ENCODE peak calls at places on chromosome 12, in ten cellular contexts. B is T-cell, E is AG08396, Y is WTC11, G is caudate nucleus, C is fibroblast of the aortic adventitia, W is G401, N is hepatocyte, K is endothelial cell, A is M059J. R is an unnamed sample.

GRCh38 chr12:25083211-25083610 is 111.7 kb downstream of the DNAI7 start:
- DNase-seq in B (no peak), E (no peak), Y (no peak), G (no peak), C (no peak), W (no peak), N (no peak), K (no peak), A (no peak), R (no peak)

GRCh38 chr12:40236357-40236850 is 11.6 kb downstream of the LRRK2 start:
- DNase-seq in B (no peak), E (no peak), Y (no peak), G (no peak), C (no peak), W (no peak), N (no peak), K (no peak), A (no peak), R (no peak)

GRCh38 chr12:58026892-58027891 is 85.8 kb downstream of the ATP23 start:
- DNase-seq in B (no peak), E (no peak), Y (no peak), G (no peak), C (peak; percentile 39), W (no peak), N (no peak), K (no peak), A (peak; percentile 74), R (peak; percentile 93)

GRCh38 chr12:11545438-11546330 is 103.8 kb upstream of the ETV6 start:
- DNase-seq in B (peak; percentile 35), E (no peak), Y (no peak), G (no peak), C (no peak), W (no peak), N (no peak), K (no peak), A (peak; percentile 18), R (no peak)

GRCh38 chr12:91123236-91123635 is 11.9 kb upstream of the LUM start:
- DNase-seq in B (no peak), E (no peak), Y (no peak), G (no peak), C (no peak), W (no peak), N (no peak), K (no peak), A (peak; percentile 42), R (no peak)

GRCh38 chr12:6903712-6904111 is 910 bp upstream of the LRRC23 start:
- DNase-seq in B (no peak), E (no peak), Y (no peak), G (no peak), C (no peak), W (no peak), N (no peak), K (no peak), A (peak; percentile 87), R (no peak)

GRCh38 chr12:71731439-71732356 is 23.0 kb upstream of the RAB21 start:
- DNase-seq in B (no peak), E (no peak), Y (peak; percentile 42), G (no peak), C (peak; percentile 57), W (no peak), N (peak; percentile 7), K (no peak), A (peak; percentile 43), R (no peak)

GRCh38 chr12:188910-189621 is 24.9 kb downstream of the SLC6A12 start:
- DNase-seq in B (peak; percentile 32), E (peak; percentile 91), Y (peak; percentile 75), G (peak; percentile 44), C (peak; percentile 42), W (peak; percentile 73), N (peak; percentile 91), K (peak; percentile 79), A (peak; percentile 23), R (no peak)

GRCh38 chr12:19198272-19198671 is 68.7 kb downstream of the PLEKHA5 start:
- DNase-seq in B (no peak), E (no peak), Y (no peak), G (no peak), C (peak; percentile 81), W (no peak), N (peak; percentile 19), K (no peak), A (peak; percentile 97), R (peak; percentile 87)

GRCh38 chr12:96452271-96452922 is 37.0 kb upstream of the CFAP54 start:
- DNase-seq in B (no peak), E (no peak), Y (no peak), G (no peak), C (no peak), W (no peak), N (no peak), K (no peak), A (no peak), R (no peak)

GRCh38 chr12:26135010-26135420 is 10.2 kb upstream of the BHLHE41 start:
- DNase-seq in B (no peak), E (no peak), Y (no peak), G (peak; percentile 18), C (no peak), W (peak; percentile 43), N (no peak), K (no peak), A (peak; percentile 88), R (peak; percentile 99)

GRCh38 chr12:52722680-52723079 is 19.4 kb upstream of the KRT77 start:
- DNase-seq in B (no peak), E (no peak), Y (no peak), G (no peak), C (no peak), W (no peak), N (no peak), K (no peak), A (no peak), R (no peak)

GRCh38 chr12:113933201-113933786 is 32.8 kb downstream of the RBM19 start:
- DNase-seq in B (no peak), E (no peak), Y (no peak), G (peak; percentile 45), C (peak; percentile 62), W (no peak), N (peak; percentile 81), K (peak; percentile 22), A (no peak), R (no peak)

GRCh38 chr12:98578392-98578791 is 15.1 kb upstream of the SLC25A3 start:
- DNase-seq in B (no peak), E (no peak), Y (no peak), G (no peak), C (no peak), W (no peak), N (no peak), K (no peak), A (no peak), R (no peak)

GRCh38 chr12:2853626-2854025 is 3.2 kb downstream of the TEX52 start:
- DNase-seq in B (peak; percentile 26), E (peak; percentile 92), Y (peak; percentile 95), G (peak; percentile 50), C (peak; percentile 74), W (peak; percentile 83), N (peak; percentile 89), K (peak; percentile 93), A (peak; percentile 48), R (peak; percentile 49)

GRCh38 chr12:92133795-92134637 is 11.6 kb downstream of the BTG1 start:
- DNase-seq in B (no peak), E (no peak), Y (no peak), G (no peak), C (no peak), W (no peak), N (no peak), K (no peak), A (peak; percentile 57), R (no peak)

GRCh38 chr12:19131020-19131431 is 1.5 kb downstream of the PLEKHA5 start:
- DNase-seq in B (no peak), E (peak; percentile 63), Y (peak; percentile 29), G (no peak), C (peak; percentile 59), W (peak; percentile 65), N (peak; percentile 47), K (peak; percentile 6), A (peak; percentile 72), R (peak; percentile 70)

GRCh38 chr12:117580718-117581062 is 219.3 kb upstream of the NOS1 start:
- DNase-seq in B (no peak), E (no peak), Y (peak; percentile 98), G (peak; percentile 9), C (no peak), W (no peak), N (peak; percentile 11), K (no peak), A (peak; percentile 36), R (no peak)

GRCh38 chr12:132614861-132615578 is 3.6 kb upstream of the P2RX2 start:
- DNase-seq in B (peak; percentile 81), E (peak; percentile 91), Y (peak; percentile 88), G (peak; percentile 46), C (peak; percentile 88), W (peak; percentile 93), N (peak; percentile 89), K (peak; percentile 86), A (peak; percentile 72), R (peak; percentile 67)

GRCh38 chr12:76611533-76611932 is 52.0 kb upstream of the OSBPL8 start:
- DNase-seq in B (no peak), E (peak; percentile 12), Y (no peak), G (no peak), C (peak; percentile 83), W (no peak), N (no peak), K (no peak), A (peak; percentile 98), R (peak; percentile 94)

GRCh38 chr12:117380083-117380482 is 18.7 kb upstream of the NOS1 start:
- DNase-seq in B (no peak), E (no peak), Y (no peak), G (no peak), C (no peak), W (no peak), N (no peak), K (no peak), A (no peak), R (no peak)

GRCh38 chr12:132952371-132953162 is 3.5 kb downstream of the ZNF605 start:
- DNase-seq in B (no peak), E (no peak), Y (no peak), G (no peak), C (no peak), W (no peak), N (no peak), K (no peak), A (no peak), R (no peak)

GRCh38 chr12:108419949-108420348 is 80.8 kb upstream of the CMKLR1 start:
- DNase-seq in B (no peak), E (no peak), Y (no peak), G (no peak), C (no peak), W (peak; percentile 40), N (no peak), K (no peak), A (no peak), R (no peak)

GRCh38 chr12:125540580-125541204 is 475.5 kb downstream of the AACS start:
- DNase-seq in B (no peak), E (no peak), Y (no peak), G (no peak), C (no peak), W (no peak), N (no peak), K (no peak), A (no peak), R (no peak)